ENCODE peak calls at places on chromosome 20, in seven cellular contexts. V, M, I, E, G, P and O are unnamed samples.

GRCh38 chr20:32528291-32528891 is 56.7 kb downstream of the NOL4L start:
- DNase-seq in V (no peak), M (no peak), I (no peak), E (no peak), G (peak; percentile 44), P (no peak), O (no peak)

GRCh38 chr20:23021941-23022340 is 13.2 kb upstream of the SSTR4 start:
- DNase-seq in V (no peak), M (no peak), I (no peak), E (no peak), G (no peak), P (no peak), O (no peak)

GRCh38 chr20:34293589-34293988 is 9.6 kb downstream of the AHCY start:
- DNase-seq in V (no peak), M (no peak), I (no peak), E (no peak), G (no peak), P (no peak), O (no peak)

GRCh38 chr20:32547753-32548034 is 37.4 kb downstream of the NOL4L start:
- DNase-seq in V (no peak), M (no peak), I (no peak), E (no peak), G (no peak), P (no peak), O (no peak)

GRCh38 chr20:22546344-22546743 is 38.0 kb downstream of the FOXA2 start:
- DNase-seq in V (no peak), M (no peak), I (no peak), E (no peak), G (no peak), P (no peak), O (no peak)

GRCh38 chr20:55678126-55678525 is 327.2 kb downstream of the CBLN4 start:
- DNase-seq in V (no peak), M (no peak), I (no peak), E (no peak), G (no peak), P (no peak), O (no peak)

GRCh38 chr20:11193241-11193640 is 519.4 kb upstream of the JAG1 start:
- DNase-seq in V (no peak), M (no peak), I (no peak), E (no peak), G (peak; percentile 17), P (no peak), O (no peak)

GRCh38 chr20:17969884-17970409 is 1.1 kb downstream of the MGME1 start:
- DNase-seq in V (no peak), M (peak; percentile 40), I (peak; percentile 22), E (peak; percentile 29), G (peak; percentile 53), P (peak; percentile 21), O (no peak)

GRCh38 chr20:1370548-1371110 is 22.2 kb downstream of the FKBP1A start:
- DNase-seq in V (no peak), M (no peak), I (no peak), E (peak; percentile 36), G (peak; percentile 53), P (no peak), O (no peak)

GRCh38 chr20:62501801-62502495 is 26.2 kb upstream of the GATA5 start:
- DNase-seq in V (no peak), M (no peak), I (no peak), E (no peak), G (peak; percentile 49), P (peak; percentile 11), O (no peak)

GRCh38 chr20:23606652-23607049 is 934 bp upstream of the CST9 start:
- DNase-seq in V (peak; percentile 83), M (peak; percentile 77), I (peak; percentile 74), E (peak; percentile 89), G (peak; percentile 83), P (peak; percentile 45), O (peak; percentile 42)

GRCh38 chr20:42483694-42484303 is 705.9 kb downstream of the PTPRT start:
- DNase-seq in V (no peak), M (no peak), I (no peak), E (peak; percentile 10), G (peak; percentile 3), P (no peak), O (no peak)

GRCh38 chr20:45867811-45868176 is 10.4 kb downstream of the ZSWIM3 start:
- DNase-seq in V (no peak), M (no peak), I (no peak), E (no peak), G (peak; percentile 24), P (no peak), O (no peak)

GRCh38 chr20:19692685-19693119 is 65.4 kb upstream of the RIN2 start:
- DNase-seq in V (peak; percentile 68), M (peak; percentile 59), I (peak; percentile 39), E (peak; percentile 76), G (peak; percentile 55), P (peak; percentile 30), O (no peak)

GRCh38 chr20:35298264-35298663 is 6.0 kb upstream of the FAM83C start:
- DNase-seq in V (no peak), M (no peak), I (no peak), E (no peak), G (no peak), P (no peak), O (no peak)

GRCh38 chr20:48474022-48474421 is 353.8 kb downstream of the PREX1 start:
- DNase-seq in V (no peak), M (no peak), I (no peak), E (no peak), G (no peak), P (no peak), O (no peak)

GRCh38 chr20:36634342-36634741 is 11.7 kb downstream of the SLA2 start:
- DNase-seq in V (no peak), M (no peak), I (no peak), E (no peak), G (no peak), P (no peak), O (no peak)

GRCh38 chr20:36631651-36632050 is 14.3 kb downstream of the SLA2 start:
- DNase-seq in V (no peak), M (no peak), I (no peak), E (no peak), G (no peak), P (no peak), O (no peak)

GRCh38 chr20:36632147-36632486 is 13.9 kb downstream of the SLA2 start:
- DNase-seq in V (no peak), M (no peak), I (no peak), E (no peak), G (no peak), P (no peak), O (no peak)

GRCh38 chr20:36632487-36633284 is 13.3 kb downstream of the SLA2 start:
- DNase-seq in V (no peak), M (no peak), I (no peak), E (no peak), G (no peak), P (no peak), O (no peak)

DNA sequence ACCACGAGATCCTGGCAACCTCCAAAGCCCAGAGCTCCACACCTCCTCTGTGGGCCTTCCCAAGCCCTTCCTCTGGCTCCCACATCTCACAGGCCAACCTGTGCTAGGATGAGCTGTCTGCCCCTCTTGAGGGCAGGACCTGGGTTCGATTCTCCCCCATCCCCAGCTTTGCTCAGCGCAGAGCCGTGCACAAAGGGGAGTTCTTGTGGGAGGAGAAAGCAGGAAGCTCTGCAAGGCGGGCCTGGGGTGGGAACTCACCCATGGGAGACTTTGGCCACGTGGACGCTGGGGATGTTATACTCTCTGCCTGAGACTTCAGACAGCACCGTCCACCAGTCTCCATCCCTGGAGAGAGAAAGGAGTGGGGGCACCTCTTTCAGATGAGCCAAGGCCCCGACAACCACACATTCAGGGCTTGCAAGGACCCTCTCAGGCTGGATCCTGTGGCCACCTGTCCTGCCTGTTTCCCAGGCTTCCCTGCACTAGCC is 12.7 kb downstream of the SLA2 start:
- DNase-seq in V (no peak), M (no peak), I (no peak), E (no peak), G (no peak), P (no peak), O (no peak)
- H3K27ac ChIP-seq in V (no peak overlapping the region), M (no peak overlapping the region), I (no peak overlapping the region), E (no peak overlapping the region), G (no peak overlapping the region), P (no peak overlapping the region), O (no peak overlapping the region)

GRCh38 chr20:64101731-64102621 is 5.4 kb downstream of the NPBWR2 start:
- DNase-seq in V (peak; percentile 33), M (no peak), I (peak; percentile 29), E (no peak), G (no peak), P (peak; percentile 60), O (no peak)

GRCh38 chr20:64102647-64103354 is 4.6 kb downstream of the NPBWR2 start:
- DNase-seq in V (peak; percentile 72), M (no peak), I (no peak), E (no peak), G (no peak), P (no peak), O (no peak)

GRCh38 chr20:64104667-64105451 is 2.5 kb downstream of the NPBWR2 start:
- DNase-seq in V (peak; percentile 30), M (no peak), I (no peak), E (no peak), G (no peak), P (no peak), O (no peak)

GRCh38 chr20:64105846-64106434 is 1.4 kb downstream of the NPBWR2 start:
- DNase-seq in V (peak; percentile 22), M (no peak), I (no peak), E (no peak), G (no peak), P (no peak), O (no peak)

DNA sequence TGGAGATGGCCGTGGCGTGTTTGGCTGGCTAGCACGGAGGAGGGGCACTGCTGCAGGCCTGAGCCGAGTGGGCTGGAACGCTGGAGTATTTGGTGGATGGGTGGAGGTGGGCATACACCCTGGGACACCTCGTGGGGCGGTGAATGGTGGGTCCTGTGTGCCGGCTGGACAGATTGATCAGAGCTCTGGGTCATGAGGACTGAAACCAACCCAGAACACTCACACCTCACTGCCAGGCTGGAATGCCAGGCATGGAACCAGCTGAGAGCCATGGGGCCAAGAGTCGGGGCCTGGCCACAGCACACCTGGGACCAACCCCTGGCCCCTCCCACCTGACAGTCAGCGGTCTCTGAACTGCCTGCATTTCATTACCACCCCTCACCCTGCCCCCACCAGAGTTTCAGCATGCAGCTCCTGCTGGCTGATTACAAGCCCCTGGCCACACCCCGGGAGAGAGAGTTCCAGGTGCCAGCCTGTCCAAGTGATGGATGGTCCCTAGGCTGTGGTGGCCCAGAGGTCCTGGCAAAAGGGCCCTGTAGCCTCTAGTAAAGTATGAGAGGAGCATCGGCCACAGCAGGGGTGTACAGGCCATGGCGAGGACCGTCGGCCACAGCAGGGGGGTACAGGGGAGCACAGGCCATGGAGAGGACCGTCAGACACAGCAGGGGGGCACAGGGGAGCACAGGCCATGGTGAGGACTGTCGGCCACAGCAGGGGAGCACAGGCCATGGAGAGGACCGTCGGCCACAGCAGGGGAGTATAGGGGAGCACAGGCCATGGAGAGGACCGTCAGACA is 3.3 kb downstream of the NPBWR2 start:
- DNase-seq in V (peak; percentile 28), M (no peak), I (no peak), E (no peak), G (no peak), P (no peak), O (no peak)
- H3K27me3 ChIP-seq in V (peaks cover 18% of the 10 kb centered on the region), M (peaks cover 5% of the 10 kb centered on the region), I (peaks cover 3% of the 10 kb centered on the region), E (peaks cover 49% of the 10 kb centered on the region), G (peaks cover 26% of the 10 kb centered on the region), P (peaks cover 8% of the 10 kb centered on the region), O (peaks cover 50% of the 10 kb centered on the region)

GRCh38 chr20:51700809-51701285 is 67.3 kb downstream of the ATP9A start:
- DNase-seq in V (no peak), M (no peak), I (peak; percentile 42), E (peak; percentile 38), G (peak; percentile 65), P (no peak), O (no peak)
- H3K27ac ChIP-seq in V (no peak overlapping the region), M (no peak overlapping the region), I (no peak overlapping the region), E (no peak overlapping the region), G (no peak overlapping the region), P (no peak overlapping the region), O (no peak overlapping the region)

GRCh38 chr20:57161478-57162194 is 104.8 kb downstream of the BMP7 start:
- DNase-seq in V (no peak), M (no peak), I (no peak), E (no peak), G (no peak), P (no peak), O (no peak)
- H3K27me3 ChIP-seq in V (no peaks in the 10 kb centered on the region), M (no peaks in the 10 kb centered on the region), I (no peaks in the 10 kb centered on the region), E (no peaks in the 10 kb centered on the region), G (no peaks in the 10 kb centered on the region), P (no peaks in the 10 kb centered on the region), O (no peaks in the 10 kb centered on the region)